ENCODE peak calls at places on chromosomes 2 and 18, in six cellular contexts. O, N, D, Y, A and H are unnamed samples.

GRCh38 chr18:58105908-58106673 is 62.1 kb downstream of the NEDD4L start:
- DNase-seq in O (no peak), N (no peak), D (no peak), Y (no peak), A (no peak), H (no peak)

GRCh38 chr2:11842324-11842723 is 95.9 kb downstream of the LPIN1 start:
- DNase-seq in O (no peak), N (no peak), D (peak; percentile 49), Y (no peak), A (no peak), H (peak; percentile 45)

GRCh38 chr2:207805566-207806226 is 36.0 kb upstream of the FZD5 start:
- DNase-seq in O (no peak), N (no peak), D (no peak), Y (no peak), A (peak; percentile 45), H (no peak)

GRCh38 chr2:43024515-43024962 is 201.9 kb downstream of the ZFP36L2 start:
- DNase-seq in O (peak; percentile 51), N (peak; percentile 32), D (peak; percentile 76), Y (peak; percentile 29), A (peak; percentile 77), H (peak; percentile 30)

GRCh38 chr2:219414857-219415256 is 3.3 kb upstream of the DES start:
- DNase-seq in O (no peak), N (no peak), D (no peak), Y (no peak), A (no peak), H (no peak)

GRCh38 chr2:215136669-215137328 is 1.6 kb downstream of the ABCA12 start:
- DNase-seq in O (peak; percentile 54), N (no peak), D (no peak), Y (no peak), A (peak; percentile 64), H (no peak)

GRCh38 chr2:223056656-223057418 is 4.8 kb downstream of the KCNE4 start:
- DNase-seq in O (no peak), N (no peak), D (no peak), Y (no peak), A (no peak), H (no peak)

GRCh38 chr2:56741601-56742102 is 557.9 kb downstream of the CCDC85A start:
- DNase-seq in O (peak; percentile 98), N (no peak), D (peak; percentile 5), Y (no peak), A (peak; percentile 97), H (no peak)

GRCh38 chr2:229922449-229923386 is at the start of gene FBXO36:
- DNase-seq in O (peak; percentile 87), N (peak; percentile 88), D (peak; percentile 91), Y (peak; percentile 88), A (peak; percentile 82), H (peak; percentile 92)

GRCh38 chr2:148680462-148680861 is 35.9 kb downstream of the EPC2 start:
- DNase-seq in O (peak; percentile 33), N (no peak), D (no peak), Y (no peak), A (peak; percentile 30), H (no peak)

GRCh38 chr2:166560022-166560421 is 66.0 kb upstream of the SCN7A start:
- DNase-seq in O (no peak), N (no peak), D (no peak), Y (no peak), A (no peak), H (no peak)

GRCh38 chr18:44939037-44939665 is 258.5 kb downstream of the SETBP1 start:
- DNase-seq in O (peak; percentile 3), N (no peak), D (no peak), Y (no peak), A (no peak), H (no peak)

GRCh38 chr2:68974946-68975665 is 670 bp downstream of the GKN1 start:
- DNase-seq in O (peak; percentile 20), N (no peak), D (no peak), Y (no peak), A (no peak), H (no peak)

GRCh38 chr2:187435756-187436155 is 12.3 kb downstream of the CALCRL start:
- DNase-seq in O (peak; percentile 19), N (no peak), D (no peak), Y (no peak), A (peak; percentile 26), H (no peak)

GRCh38 chr18:28189400-28190239 is 12.7 kb upstream of the CDH2 start:
- DNase-seq in O (peak; percentile 87), N (peak; percentile 8), D (peak; percentile 29), Y (no peak), A (peak; percentile 77), H (no peak)

GRCh38 chr2:29110916-29111315 is 4.3 kb upstream of the CLIP4 start:
- DNase-seq in O (peak; percentile 54), N (no peak), D (no peak), Y (no peak), A (peak; percentile 58), H (no peak)

GRCh38 chr2:222239091-222239490 is 59.7 kb downstream of the PAX3 start:
- DNase-seq in O (no peak), N (no peak), D (no peak), Y (no peak), A (no peak), H (peak; percentile 70)

GRCh38 chr18:55386545-55386944 is 201.4 kb downstream of the TCF4 start:
- DNase-seq in O (no peak), N (no peak), D (no peak), Y (no peak), A (no peak), H (no peak)

GRCh38 chr18:73614812-73615211 is 532.8 kb downstream of the FBXO15 start:
- DNase-seq in O (peak; percentile 75), N (no peak), D (no peak), Y (no peak), A (peak; percentile 93), H (no peak)

GRCh38 chr18:59616501-59616900 is 80.7 kb downstream of the CCBE1 start:
- DNase-seq in O (peak; percentile 54), N (no peak), D (no peak), Y (no peak), A (no peak), H (no peak)

GRCh38 chr2:122340246-122340645 is 584.8 kb downstream of the TSN start:
- DNase-seq in O (no peak), N (no peak), D (no peak), Y (no peak), A (no peak), H (no peak)

GRCh38 chr18:56799756-56800155 is 148.6 kb downstream of the WDR7 start:
- DNase-seq in O (peak; percentile 49), N (no peak), D (no peak), Y (no peak), A (peak; percentile 33), H (no peak)

GRCh38 chr18:7023581-7023980 is 94.0 kb downstream of the LAMA1 start:
- DNase-seq in O (no peak), N (no peak), D (no peak), Y (no peak), A (no peak), H (no peak)

GRCh38 chr2:235416816-235417499 is 76.9 kb upstream of the AGAP1 start:
- DNase-seq in O (peak; percentile 93), N (no peak), D (no peak), Y (no peak), A (peak; percentile 31), H (no peak)

GRCh38 chr2:119255760-119256573 is 32.3 kb downstream of the STEAP3 start:
- DNase-seq in O (peak; percentile 94), N (no peak), D (no peak), Y (no peak), A (peak; percentile 97), H (peak; percentile 19)

GRCh38 chr2:59177748-59178147 is 936.6 kb upstream of the FANCL start:
- DNase-seq in O (peak; percentile 47), N (no peak), D (no peak), Y (no peak), A (no peak), H (peak; percentile 88)

GRCh38 chr2:165793161-165793778 is 777 bp downstream of the GALNT3 start:
- DNase-seq in O (no peak), N (no peak), D (peak; percentile 18), Y (no peak), A (peak; percentile 69), H (peak; percentile 44)

GRCh38 chr2:174138161-174138560 is 110.2 kb downstream of the OLA1 start:
- DNase-seq in O (peak; percentile 14), N (no peak), D (no peak), Y (no peak), A (peak; percentile 29), H (no peak)

GRCh38 chr2:44964704-44965343 is 23.3 kb downstream of the SIX3 start:
- DNase-seq in O (no peak), N (no peak), D (no peak), Y (no peak), A (peak; percentile 49), H (peak; percentile 78)

GRCh38 chr2:174026122-174026845 is 61.1 kb upstream of the SP3 start:
- DNase-seq in O (peak; percentile 76), N (no peak), D (no peak), Y (no peak), A (peak; percentile 80), H (no peak)

GRCh38 chr2:58484201-58484600 is 243.1 kb upstream of the FANCL start:
- DNase-seq in O (peak; percentile 45), N (no peak), D (no peak), Y (no peak), A (peak; percentile 76), H (no peak)